ENCODE peak calls at places on chromosomes 1 and 21, in six cellular contexts. O is mammary epithelial cell, G is breast epithelium, W is right lobe of liver, V is right cardiac atrium, U is bronchial epithelial cell. F is an unnamed sample.

GRCh38 chr1:53046930-53047329 is 15.1 kb upstream of the PODN start:
- DNase-seq in O (no peak), G (no peak), W (peak), V (peak), U (no peak), F (no peak)

GRCh38 chr1:103529746-103530145 is 4.2 kb downstream of the RNPC3 start:
- DNase-seq in O (peak), G (no peak), W (no peak), V (no peak), U (peak), F (no peak)

GRCh38 chr1:208731976-208732821 is 488.0 kb upstream of the PLXNA2 start:
- DNase-seq in O (no peak), G (no peak), W (no peak), V (no peak), U (peak), F (no peak)

GRCh38 chr1:172451002-172451443 is 7.2 kb upstream of the PIGC start:
- DNase-seq in O (peak), G (no peak), W (no peak), V (no peak), U (peak), F (no peak)

GRCh38 chr21:36429672-36430546 is 44.7 kb downstream of the CHAF1B start:
- DNase-seq in O (peak), G (no peak), W (peak), V (peak), U (peak), F (peak)

GRCh38 chr1:47423872-47424271 is 7.8 kb downstream of the FOXE3 start:
- DNase-seq in O (no peak), G (no peak), W (no peak), V (no peak), U (no peak), F (no peak)

GRCh38 chr1:245153081-245153644 is 1.6 kb upstream of the KIF26B start:
- DNase-seq in O (peak), G (no peak), W (peak), V (peak), U (peak), F (no peak)

GRCh38 chr21:43333301-43334062 is 93.4 kb downstream of the SIK1 start:
- DNase-seq in O (peak), G (peak), W (no peak), V (peak), U (peak), F (peak)

GRCh38 chr1:235648407-235648907 is 1.1 kb downstream of the GNG4 start:
- DNase-seq in O (no peak), G (no peak), W (peak), V (peak), U (no peak), F (no peak)

GRCh38 chr1:235650341-235651169 is 971 bp upstream of the GNG4 start:
- DNase-seq in O (no peak), G (no peak), W (peak), V (peak), U (no peak), F (no peak)

GRCh38 chr1:235651170-235651806 is 1.7 kb upstream of the GNG4 start:
- DNase-seq in O (no peak), G (no peak), W (no peak), V (no peak), U (no peak), F (no peak)

GRCh38 chr1:235649722-235650163 is at the start of gene GNG4:
- DNase-seq in O (no peak), G (no peak), W (no peak), V (no peak), U (no peak), F (no peak)

DNA sequence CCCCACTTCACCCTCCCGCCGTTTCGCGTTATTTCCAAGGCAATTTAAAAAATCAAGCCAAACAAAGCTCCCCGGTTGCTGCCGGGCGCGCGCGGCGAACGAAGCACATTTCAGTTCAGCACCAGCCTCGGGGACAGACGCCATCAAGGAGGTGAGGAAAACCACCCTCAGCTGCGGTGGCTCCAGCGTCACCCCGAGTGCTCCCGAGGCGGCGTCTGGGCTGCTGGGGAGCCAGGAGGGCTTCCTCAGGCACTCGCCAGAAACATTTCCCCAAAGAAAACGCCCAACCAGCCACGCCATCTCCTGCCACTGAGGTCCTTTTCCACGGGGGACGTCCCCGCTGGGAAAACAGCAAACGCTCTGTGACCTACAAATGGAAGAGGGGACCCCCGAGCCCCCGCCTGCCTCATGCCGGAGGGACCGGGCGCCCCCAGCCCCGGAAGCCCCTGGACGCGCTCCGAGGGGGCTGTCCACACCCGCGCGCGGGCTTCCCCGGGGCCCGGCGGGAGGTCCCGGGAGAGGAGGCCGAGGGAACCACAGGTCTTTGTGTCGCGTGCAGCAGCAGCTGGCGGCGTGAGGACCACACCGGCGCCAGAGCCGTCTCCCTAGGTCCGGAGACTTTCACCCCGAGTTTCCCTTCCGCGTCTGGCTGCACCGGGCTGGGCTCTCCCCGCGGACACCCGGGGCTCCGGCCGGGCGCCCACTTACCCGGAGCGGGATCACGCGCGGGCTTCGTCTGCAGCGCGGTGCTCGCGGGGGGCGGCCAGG is 446 bp downstream of the GNG4 start:
- DNase-seq in O (peak), G (peak), W (no peak), V (peak), U (peak), F (no peak)
- H3K4me3 ChIP-seq in O (peak), G (peak), W (peak), V (peak), U (peak), F (peak)

GRCh38 chr1:31939484-31940329 is 1.5 kb upstream of the PTP4A2 start:
- DNase-seq in O (peak), G (peak), W (peak), V (peak), U (peak), F (peak)
- H3K4me3 ChIP-seq in O (no peak), G (no peak), W (peak), V (no peak), U (no peak), F (no peak)

GRCh38 chr1:248752119-248752931 is 3.2 kb downstream of the LYPD8 start:
- DNase-seq in O (no peak), G (no peak), W (no peak), V (no peak), U (no peak), F (no peak)

GRCh38 chr1:248752981-248753525 is 2.5 kb downstream of the LYPD8 start:
- DNase-seq in O (no peak), G (no peak), W (no peak), V (no peak), U (no peak), F (no peak)

GRCh38 chr1:248755505-248755904 is at the start of gene LYPD8:
- DNase-seq in O (no peak), G (no peak), W (no peak), V (no peak), U (no peak), F (no peak)

GRCh38 chr1:248751635-248752034 is 3.9 kb downstream of the LYPD8 start:
- DNase-seq in O (no peak), G (no peak), W (no peak), V (no peak), U (no peak), F (no peak)

DNA sequence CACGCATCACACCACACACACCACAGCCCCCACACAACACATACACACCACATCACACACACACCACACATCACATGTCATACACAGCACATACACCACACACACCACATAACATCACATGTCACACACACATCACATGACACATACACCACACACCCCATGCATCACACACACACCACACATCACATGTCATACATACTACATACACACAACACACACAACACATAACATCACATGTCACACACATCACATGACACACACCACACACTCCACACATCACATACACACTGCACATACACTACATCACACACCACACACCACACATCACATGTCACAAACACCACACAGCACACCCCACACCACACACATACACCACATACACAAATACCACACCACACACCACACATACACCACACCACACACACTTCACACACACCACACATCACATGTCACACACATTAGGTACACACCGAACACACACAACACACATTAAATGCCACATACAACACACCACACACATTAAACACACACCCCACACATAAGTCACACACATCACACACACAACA is 1.8 kb downstream of the LYPD8 start:
- DNase-seq in O (no peak), G (no peak), W (no peak), V (no peak), U (no peak), F (no peak)
- H3K4me3 ChIP-seq in O (no peak), G (no peak), W (no peak), V (no peak), U (no peak), F (no peak)

GRCh38 chr1:960371-961131 is at the start of gene KLHL17:
- DNase-seq in O (peak), G (no peak), W (peak), V (peak), U (no peak), F (no peak)

GRCh38 chr1:962381-963350 is 2.3 kb downstream of the KLHL17 start:
- DNase-seq in O (no peak), G (no peak), W (no peak), V (no peak), U (no peak), F (no peak)

GRCh38 chr1:961132-961652 is 808 bp downstream of the KLHL17 start:
- DNase-seq in O (no peak), G (no peak), W (no peak), V (no peak), U (no peak), F (no peak)

GRCh38 chr1:958823-959729 is at the start of gene NOC2L:
- DNase-seq in O (peak), G (peak), W (peak), V (peak), U (peak), F (no peak)

GRCh38 chr1:959730-960039 is 629 bp upstream of the NOC2L start:
- DNase-seq in O (no peak), G (no peak), W (no peak), V (no peak), U (no peak), F (no peak)
- H3K4me3 ChIP-seq in O (no peak), G (peak), W (no peak), V (peak), U (no peak), F (no peak)

F was measured in retinal pigment epithelial cell.